ENCODE peak calls at places on chromosome 5, in nine cellular contexts. One of them, this sample, is unnamed.

GRCh38 chr5:151027961-151028479 is 7.6 kb downstream of the GPX3 start:
- DNase-seq in OCI-LY7: no peak
- DNase-seq in hepatocyte: no peak
- DNase-seq in MM.1S: no peak
- DNase-seq in neural progenitor cell: no peak
- DNase-seq in SK-N-SH: no peak
- DNase-seq in GM23248: no peak
- DNase-seq in GM23338: no peak
- DNase-seq in HCT116: no peak
- DNase-seq in this sample: no peak

GRCh38 chr5:159051431-159052281 is 48.1 kb downstream of the EBF1 start:
- DNase-seq in OCI-LY7: peak
- DNase-seq in GM23338: peak
- DNase-seq in GM23248: peak
- DNase-seq in SK-N-SH: no peak
- DNase-seq in HCT116: no peak
- DNase-seq in hepatocyte: peak
- DNase-seq in neural progenitor cell: peak
- DNase-seq in MM.1S: no peak
- DNase-seq in this sample: peak

GRCh38 chr5:149133795-149134777 is 7.2 kb upstream of the ABLIM3 start:
- DNase-seq in SK-N-SH: no peak
- DNase-seq in neural progenitor cell: no peak
- DNase-seq in hepatocyte: no peak
- DNase-seq in GM23338: no peak
- DNase-seq in GM23248: peak
- DNase-seq in HCT116: peak
- DNase-seq in OCI-LY7: no peak
- DNase-seq in MM.1S: no peak
- DNase-seq in this sample: peak

GRCh38 chr5:51731641-51732040 is 348.4 kb downstream of the ISL1 start:
- DNase-seq in GM23338: no peak
- DNase-seq in neural progenitor cell: no peak
- DNase-seq in MM.1S: no peak
- DNase-seq in HCT116: no peak
- DNase-seq in SK-N-SH: no peak
- DNase-seq in OCI-LY7: no peak
- DNase-seq in hepatocyte: no peak
- DNase-seq in GM23248: no peak
- DNase-seq in this sample: no peak

GRCh38 chr5:111308951-111309350 is 84.8 kb downstream of the CAMK4 start:
- DNase-seq in MM.1S: no peak
- DNase-seq in OCI-LY7: no peak
- DNase-seq in GM23248: no peak
- DNase-seq in SK-N-SH: no peak
- DNase-seq in HCT116: no peak
- DNase-seq in GM23338: peak
- DNase-seq in neural progenitor cell: peak
- DNase-seq in hepatocyte: no peak
- DNase-seq in this sample: peak

GRCh38 chr5:143955140-143955539 is 143.2 kb downstream of the HMHB1 start:
- DNase-seq in HCT116: no peak
- DNase-seq in SK-N-SH: peak
- DNase-seq in MM.1S: no peak
- DNase-seq in hepatocyte: no peak
- DNase-seq in GM23338: no peak
- DNase-seq in OCI-LY7: no peak
- DNase-seq in neural progenitor cell: no peak
- DNase-seq in GM23248: peak
- DNase-seq in this sample: no peak

GRCh38 chr5:136020383-136021015 is 8.3 kb upstream of the TGFBI start:
- DNase-seq in MM.1S: no peak
- DNase-seq in HCT116: peak
- DNase-seq in SK-N-SH: peak
- DNase-seq in GM23248: peak
- DNase-seq in GM23338: no peak
- DNase-seq in hepatocyte: peak
- DNase-seq in OCI-LY7: no peak
- DNase-seq in neural progenitor cell: no peak
- DNase-seq in this sample: peak

GRCh38 chr5:142479854-142480253 is 155.0 kb upstream of the SPRY4 start:
- DNase-seq in GM23248: no peak
- DNase-seq in HCT116: no peak
- DNase-seq in GM23338: no peak
- DNase-seq in MM.1S: no peak
- DNase-seq in hepatocyte: no peak
- DNase-seq in SK-N-SH: no peak
- DNase-seq in neural progenitor cell: no peak
- DNase-seq in OCI-LY7: no peak
- DNase-seq in this sample: no peak

GRCh38 chr5:153756540-153756939 is 266.1 kb downstream of the GRIA1 start:
- DNase-seq in HCT116: no peak
- DNase-seq in MM.1S: no peak
- DNase-seq in hepatocyte: no peak
- DNase-seq in GM23338: peak
- DNase-seq in OCI-LY7: peak
- DNase-seq in SK-N-SH: no peak
- DNase-seq in neural progenitor cell: peak
- DNase-seq in GM23248: peak
- DNase-seq in this sample: no peak

GRCh38 chr5:122076023-122076422 is 2.0 kb downstream of the LOX start:
- DNase-seq in hepatocyte: no peak
- DNase-seq in GM23338: no peak
- DNase-seq in GM23248: peak
- DNase-seq in neural progenitor cell: no peak
- DNase-seq in OCI-LY7: no peak
- DNase-seq in SK-N-SH: no peak
- DNase-seq in MM.1S: no peak
- DNase-seq in HCT116: no peak
- DNase-seq in this sample: no peak

GRCh38 chr5:54876-55569 is 36.9 kb upstream of the PLEKHG4B start:
- DNase-seq in SK-N-SH: no peak
- DNase-seq in neural progenitor cell: no peak
- DNase-seq in hepatocyte: no peak
- DNase-seq in OCI-LY7: no peak
- DNase-seq in MM.1S: no peak
- DNase-seq in GM23248: no peak
- DNase-seq in GM23338: no peak
- DNase-seq in HCT116: no peak
- DNase-seq in this sample: no peak

GRCh38 chr5:93607367-93608258 is 24.6 kb downstream of the NR2F1 start:
- DNase-seq in hepatocyte: peak
- DNase-seq in SK-N-SH: peak
- DNase-seq in HCT116: no peak
- DNase-seq in neural progenitor cell: peak
- DNase-seq in GM23338: peak
- DNase-seq in MM.1S: peak
- DNase-seq in GM23248: peak
- DNase-seq in OCI-LY7: peak
- DNase-seq in this sample: peak

GRCh38 chr5:135255461-135256178 is 143.4 kb downstream of the MACROH2A1 start:
- DNase-seq in OCI-LY7: no peak
- DNase-seq in GM23338: no peak
- DNase-seq in HCT116: no peak
- DNase-seq in hepatocyte: no peak
- DNase-seq in GM23248: no peak
- DNase-seq in SK-N-SH: no peak
- DNase-seq in MM.1S: no peak
- DNase-seq in neural progenitor cell: no peak
- DNase-seq in this sample: no peak

GRCh38 chr5:138463335-138464017 is 1.8 kb upstream of the EGR1 start:
- DNase-seq in MM.1S: no peak
- DNase-seq in GM23338: peak
- DNase-seq in hepatocyte: peak
- DNase-seq in SK-N-SH: peak
- DNase-seq in neural progenitor cell: peak
- DNase-seq in OCI-LY7: no peak
- DNase-seq in GM23248: peak
- DNase-seq in HCT116: no peak
- DNase-seq in this sample: no peak
- TF ChIP-seq EZH2phosphoT487 in MM.1S: no peak
- TF ChIP-seq EZH2phosphoT487 in GM23338: no peak
- TF ChIP-seq EZH2phosphoT487 in hepatocyte: no peak
- TF ChIP-seq EZH2phosphoT487 in SK-N-SH: no peak
- TF ChIP-seq EZH2phosphoT487 in neural progenitor cell: no peak
- TF ChIP-seq EZH2phosphoT487 in OCI-LY7: no peak
- TF ChIP-seq EZH2phosphoT487 in GM23248: no peak
- TF ChIP-seq EZH2phosphoT487 in HCT116: no peak
- TF ChIP-seq EZH2phosphoT487 in this sample: no peak

DNA sequence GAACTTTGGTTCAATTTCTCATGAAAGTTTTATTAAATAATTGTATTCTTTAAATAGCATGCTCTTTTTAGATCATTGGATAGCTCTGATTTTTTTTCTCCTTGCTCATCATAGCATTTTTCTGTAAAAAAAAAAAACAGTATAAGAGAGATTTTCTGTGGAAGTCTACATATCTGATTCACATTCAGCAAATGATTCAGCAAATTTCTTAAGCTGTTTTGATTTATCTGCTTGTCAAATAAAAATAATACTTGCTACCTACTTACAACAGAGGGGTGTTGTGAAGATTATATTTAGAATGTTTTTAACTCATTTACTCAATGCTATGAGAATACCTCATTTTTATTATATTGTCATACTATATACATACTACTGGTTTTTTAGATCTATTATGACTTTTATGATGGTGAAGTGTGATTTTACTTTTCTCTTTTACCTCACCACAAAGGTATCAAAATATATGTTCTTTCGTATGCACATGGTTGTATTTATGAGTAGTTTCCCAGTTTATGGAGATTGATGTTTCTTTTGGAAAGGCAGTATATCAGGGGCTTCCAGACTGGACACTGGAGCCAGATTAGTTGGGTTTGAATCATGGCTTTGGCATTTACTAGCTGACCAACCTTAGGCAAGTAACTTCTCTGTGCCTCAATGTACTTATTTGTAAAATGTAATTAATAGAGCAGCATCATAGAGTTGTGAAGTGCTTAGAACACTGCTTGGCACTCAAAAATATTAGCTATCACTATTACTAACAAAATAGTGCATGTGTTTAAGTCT is 25.5 kb downstream of the TNPO1 start:
- DNase-seq in SK-N-SH: no peak
- DNase-seq in GM23338: no peak
- DNase-seq in MM.1S: no peak
- DNase-seq in GM23248: peak
- DNase-seq in OCI-LY7: no peak
- DNase-seq in neural progenitor cell: no peak
- DNase-seq in hepatocyte: no peak
- DNase-seq in HCT116: no peak
- DNase-seq in this sample: peak
- TF ChIP-seq EZH2phosphoT487 in SK-N-SH: no peak
- TF ChIP-seq EZH2phosphoT487 in GM23338: no peak
- TF ChIP-seq EZH2phosphoT487 in MM.1S: no peak
- TF ChIP-seq EZH2phosphoT487 in GM23248: no peak
- TF ChIP-seq EZH2phosphoT487 in OCI-LY7: no peak
- TF ChIP-seq EZH2phosphoT487 in neural progenitor cell: no peak
- TF ChIP-seq EZH2phosphoT487 in hepatocyte: no peak
- TF ChIP-seq EZH2phosphoT487 in HCT116: no peak
- TF ChIP-seq EZH2phosphoT487 in this sample: no peak

DNA sequence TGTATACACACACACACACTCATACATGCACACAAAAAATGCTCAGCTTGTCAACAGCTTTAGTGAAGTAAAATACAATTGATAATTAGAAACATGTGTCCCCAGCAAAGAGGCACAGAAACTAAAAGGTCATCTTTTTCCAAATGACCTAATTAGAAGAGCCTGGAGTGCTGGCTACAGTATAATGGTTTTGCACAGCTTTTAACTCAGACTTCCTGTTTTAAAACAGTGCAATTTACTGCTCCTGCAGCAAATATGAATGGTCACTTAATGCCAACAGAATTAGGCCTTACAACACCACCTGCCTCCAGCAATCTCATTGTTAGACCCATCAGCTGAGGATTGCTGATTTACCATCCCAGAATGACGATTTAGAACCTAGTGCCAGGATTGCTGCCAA is 239.3 kb downstream of the CETN3 start:
- DNase-seq in GM23248: peak
- DNase-seq in MM.1S: no peak
- DNase-seq in GM23338: no peak
- DNase-seq in SK-N-SH: peak
- DNase-seq in HCT116: no peak
- DNase-seq in hepatocyte: no peak
- DNase-seq in OCI-LY7: no peak
- DNase-seq in neural progenitor cell: no peak
- DNase-seq in this sample: no peak
- TF ChIP-seq EZH2phosphoT487 in GM23248: no peak
- TF ChIP-seq EZH2phosphoT487 in MM.1S: no peak
- TF ChIP-seq EZH2phosphoT487 in GM23338: no peak
- TF ChIP-seq EZH2phosphoT487 in SK-N-SH: no peak
- TF ChIP-seq EZH2phosphoT487 in HCT116: no peak
- TF ChIP-seq EZH2phosphoT487 in hepatocyte: no peak
- TF ChIP-seq EZH2phosphoT487 in OCI-LY7: no peak
- TF ChIP-seq EZH2phosphoT487 in neural progenitor cell: no peak
- TF ChIP-seq EZH2phosphoT487 in this sample: no peak

DNA sequence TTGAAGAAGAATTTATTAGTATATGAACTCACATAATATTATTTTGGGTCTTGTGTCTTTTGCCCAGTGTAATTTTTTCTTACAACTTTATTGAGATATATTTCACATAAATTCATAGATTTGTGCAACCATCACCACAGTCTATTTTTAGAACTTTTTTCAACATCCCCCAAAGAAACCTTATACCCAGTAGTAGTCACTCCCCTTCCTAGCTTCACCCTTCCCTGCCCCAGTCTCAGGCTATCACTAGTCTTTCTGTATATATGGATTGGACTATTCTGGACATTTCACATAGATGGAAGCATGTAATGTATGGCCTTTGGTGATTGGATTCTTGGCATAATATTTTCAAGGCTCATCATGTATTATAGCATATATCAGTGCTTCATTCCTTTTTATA is 67.8 kb downstream of the MAN2A1 start:
- DNase-seq in HCT116: no peak
- DNase-seq in MM.1S: no peak
- DNase-seq in GM23248: no peak
- DNase-seq in hepatocyte: no peak
- DNase-seq in OCI-LY7: no peak
- DNase-seq in SK-N-SH: no peak
- DNase-seq in GM23338: no peak
- DNase-seq in neural progenitor cell: no peak
- DNase-seq in this sample: no peak
- TF ChIP-seq EZH2phosphoT487 in HCT116: no peak
- TF ChIP-seq EZH2phosphoT487 in MM.1S: no peak
- TF ChIP-seq EZH2phosphoT487 in GM23248: no peak
- TF ChIP-seq EZH2phosphoT487 in hepatocyte: no peak
- TF ChIP-seq EZH2phosphoT487 in OCI-LY7: no peak
- TF ChIP-seq EZH2phosphoT487 in SK-N-SH: no peak
- TF ChIP-seq EZH2phosphoT487 in GM23338: no peak
- TF ChIP-seq EZH2phosphoT487 in neural progenitor cell: no peak
- TF ChIP-seq EZH2phosphoT487 in this sample: no peak